ENCODE peak calls at places on chromosomes 4 and X, in eight cellular contexts. U, G, Q, C, W, A, F and E are unnamed samples.

GRCh38 chrX:45711231-45711630 is 510.6 kb upstream of the DIPK2B start:
- DNase-seq in C (no peak), F (no peak), Q (no peak), W (no peak), A (peak), U (no peak), G (no peak), E (no peak)

GRCh38 chrX:111270339-111270738 is at the start of gene CAPN6:
- DNase-seq in F (no peak), W (no peak), U (no peak), A (peak), G (peak), Q (no peak), C (no peak), E (no peak)

GRCh38 chr4:41535911-41536361 is 2.0 kb upstream of the LIMCH1 start:
- DNase-seq in A (no peak), G (no peak), C (no peak), F (no peak), W (no peak), Q (no peak), U (no peak), E (no peak)

GRCh38 chr4:122663814-122664610 is 43.1 kb upstream of the IL21 start:
- DNase-seq in C (no peak), A (peak), W (no peak), Q (no peak), G (no peak), F (no peak), U (no peak), E (no peak)

GRCh38 chrX:68672581-68673318 is 25.3 kb downstream of the STARD8 start:
- DNase-seq in A (no peak), G (no peak), Q (no peak), W (no peak), F (no peak), C (peak), U (no peak), E (no peak)

GRCh38 chr4:94615431-94615830 is 142.3 kb upstream of the BMPR1B start:
- DNase-seq in A (no peak), C (no peak), U (no peak), G (no peak), F (no peak), W (no peak), Q (no peak), E (no peak)

GRCh38 chr4:174437324-174437723 is 85.0 kb downstream of the HPGD start:
- DNase-seq in Q (no peak), A (peak), U (no peak), F (peak), C (no peak), G (no peak), W (no peak), E (no peak)

GRCh38 chrX:22323541-22323940 is 50.8 kb downstream of the CBLL2 start:
- DNase-seq in Q (no peak), W (no peak), G (no peak), C (no peak), A (peak), U (no peak), F (no peak), E (no peak)

GRCh38 chrX:123860506-123860840 is 620 bp downstream of the XIAP start:
- DNase-seq in G (no peak), C (no peak), U (no peak), W (no peak), A (peak), F (peak), Q (no peak), E (no peak)

GRCh38 chr4:71294301-71294700 is 44.5 kb upstream of the SLC4A4 start:
- DNase-seq in A (peak), U (no peak), Q (no peak), C (no peak), G (no peak), W (no peak), F (no peak), E (no peak)

GRCh38 chrX:47232803-47233332 is at the start of gene USP11:
- DNase-seq in W (peak), Q (peak), C (no peak), A (peak), U (no peak), F (peak), G (peak), E (no peak)

GRCh38 chr4:185335579-185335978 is 60.1 kb downstream of the LRP2BP start:
- DNase-seq in W (no peak), Q (no peak), F (no peak), U (no peak), C (no peak), A (no peak), G (no peak), E (no peak)

GRCh38 chrX:63747331-63747730 is 37.7 kb downstream of the ARHGEF9 start:
- DNase-seq in G (no peak), A (peak), C (no peak), W (no peak), Q (no peak), U (no peak), F (no peak), E (no peak)

GRCh38 chr4:147754037-147754445 is 22.2 kb downstream of the ARHGAP10 start:
- DNase-seq in C (no peak), Q (no peak), A (peak), W (no peak), U (no peak), G (peak), F (peak), E (no peak)

GRCh38 chr4:106809083-106809482 is 227.0 kb downstream of the DKK2 start:
- DNase-seq in F (no peak), C (no peak), A (peak), U (no peak), G (peak), W (no peak), Q (no peak), E (no peak)

GRCh38 chr4:85557016-85557901 is 82.3 kb downstream of the ARHGAP24 start:
- DNase-seq in W (no peak), C (no peak), F (no peak), G (no peak), A (no peak), U (no peak), Q (no peak), E (no peak)

GRCh38 chr4:7763788-7764187 is 175.9 kb downstream of the AFAP1 start:
- DNase-seq in C (no peak), G (no peak), Q (no peak), W (no peak), U (no peak), A (no peak), F (no peak), E (no peak)

GRCh38 chrX:153627675-153628111 is 19.3 kb upstream of the DUSP9 start:
- DNase-seq in F (no peak), C (no peak), U (peak), Q (no peak), W (no peak), A (no peak), G (no peak), E (peak)

GRCh38 chrX:119602701-119603255 is 3.4 kb downstream of the NKRF start:
- DNase-seq in A (no peak), W (no peak), G (no peak), F (no peak), U (no peak), Q (no peak), C (no peak), E (no peak)

DNA sequence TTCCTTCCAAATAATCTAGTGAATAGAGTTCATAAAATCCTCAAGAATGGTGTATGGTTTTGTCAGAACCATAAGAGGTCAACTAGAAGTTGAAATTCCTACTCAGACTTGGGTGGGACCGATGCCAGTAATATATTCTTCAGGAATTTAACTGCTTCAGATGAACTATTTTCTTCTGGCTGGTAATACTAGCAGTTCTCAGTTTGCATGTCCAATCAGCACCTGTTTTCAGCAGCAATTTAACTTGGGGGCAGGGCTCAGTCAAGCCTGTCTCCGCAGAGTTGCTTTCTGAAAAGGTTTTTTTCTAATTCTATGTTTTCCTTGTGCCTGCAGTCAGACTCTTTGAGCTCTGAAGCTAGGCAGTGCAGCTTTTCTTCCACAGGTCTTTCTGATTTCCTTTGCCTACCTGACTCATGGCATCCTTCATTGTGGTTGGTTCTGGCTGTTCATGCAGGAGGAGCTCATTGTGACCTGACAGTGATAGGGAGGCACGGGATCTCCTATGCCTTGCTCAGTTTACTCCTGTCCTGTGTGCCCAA is 17.3 kb upstream of the FMR1 start:
- DNase-seq in F (no peak), G (peak), W (no peak), A (peak), C (no peak), U (no peak), Q (no peak), E (no peak)
- TF ChIP-seq CTCF in F (no peak), G (no peak), W (no peak), A (no peak), C (no peak), U (no peak), Q (no peak), E (no peak)

DNA sequence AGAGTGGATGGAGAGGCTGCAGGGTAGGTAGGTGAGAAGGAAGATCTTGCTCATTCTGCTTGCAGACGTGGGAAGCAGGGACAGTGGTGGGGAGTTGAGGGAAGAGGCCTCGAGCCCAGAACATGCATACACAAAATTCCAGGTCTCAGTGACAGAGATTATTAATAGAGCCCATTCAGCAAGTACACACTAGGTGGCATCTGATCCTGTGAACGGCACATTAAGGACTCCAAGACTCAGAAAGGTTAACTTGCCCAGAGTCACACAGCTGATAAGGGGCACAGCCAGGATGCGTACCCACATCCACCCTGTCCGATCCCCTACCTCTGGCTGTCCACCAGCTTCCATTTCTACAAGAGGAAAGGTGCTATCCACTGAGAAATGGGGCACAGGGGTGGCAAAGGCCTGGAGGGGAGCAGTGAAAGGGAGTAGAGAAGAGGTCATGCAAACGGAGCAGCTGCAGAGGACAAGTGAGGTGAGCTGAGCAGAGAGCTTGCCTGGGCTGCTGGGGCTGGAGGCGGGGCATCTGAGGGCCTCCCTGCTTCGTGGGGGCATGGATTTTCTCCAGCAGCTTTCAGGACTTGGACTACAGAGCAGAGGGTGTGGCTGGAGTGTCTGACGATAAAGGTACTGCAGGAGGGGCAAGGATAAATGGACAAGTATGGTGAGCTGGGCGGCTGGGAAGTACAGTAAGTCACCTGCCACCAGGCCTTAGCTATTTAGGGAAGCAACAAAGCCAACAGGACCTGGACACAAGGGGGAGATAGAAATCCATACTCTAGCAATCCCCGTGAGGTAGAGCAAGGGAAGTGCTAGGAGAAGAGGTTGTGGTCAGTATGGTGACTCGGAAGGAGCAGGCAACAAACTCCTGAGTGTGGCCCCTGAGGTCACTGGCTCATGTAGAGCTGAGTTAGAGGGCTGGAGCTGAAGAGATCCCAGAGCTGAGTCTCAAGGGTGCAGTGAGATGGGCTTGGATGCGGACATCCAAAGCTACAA is 11.2 kb downstream of the IDS start:
- DNase-seq in C (peak), Q (no peak), U (no peak), A (no peak), G (no peak), F (no peak), W (no peak), E (no peak)
- TF ChIP-seq CTCF in C (no peak), Q (no peak), U (no peak), A (no peak), G (no peak), F (no peak), W (no peak), E (no peak)

GRCh38 chr4:107997794-107998193 is 8.1 kb downstream of the HADH start:
- DNase-seq in G (no peak), W (no peak), A (no peak), U (no peak), Q (no peak), F (no peak), C (no peak), E (no peak)
- TF ChIP-seq CTCF in G (no peak), W (no peak), A (no peak), U (no peak), Q (no peak), F (no peak), C (no peak), E (no peak)

DNA sequence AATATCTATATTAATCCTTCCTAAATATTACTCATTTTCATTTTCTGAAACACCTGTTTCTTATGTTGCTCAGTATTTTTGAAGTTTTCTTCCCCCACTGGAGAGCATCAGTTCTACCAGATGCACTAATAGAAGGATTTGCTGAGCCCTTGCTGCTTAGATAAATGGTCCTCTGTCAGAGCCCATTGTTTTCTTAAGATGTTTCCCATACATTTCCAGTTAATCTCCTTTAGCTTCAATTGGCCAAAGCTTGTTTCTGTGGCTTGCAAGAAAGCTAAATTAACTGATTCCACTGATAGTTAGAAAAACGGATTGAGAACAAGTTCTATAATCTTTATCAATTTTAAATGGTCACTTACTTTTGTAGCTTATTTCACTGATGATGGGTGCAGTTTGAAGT is 1425.5 kb downstream of the PCDH18 start:
- DNase-seq in G (peak), W (no peak), U (no peak), Q (no peak), A (no peak), F (no peak), C (no peak), E (no peak)
- TF ChIP-seq CTCF in G (no peak), W (no peak), U (no peak), Q (no peak), A (no peak), F (no peak), C (no peak), E (no peak)